ENCODE peak calls at places on chromosome X, in five cellular contexts. One of them, this sample, is unnamed.

GRCh38 chrX:38804481-38805293 is 3.4 kb downstream of the MID1IP1 start:
- DNase-seq in NCI-H1048: no peak
- DNase-seq in activated T-helper 1 cell treated with Interleukin-2 at 50 U/mL for 16 hours: no peak
- DNase-seq in left cardiac atrium: peak; percentile 62
- DNase-seq in SJSA1: peak; percentile 45
- DNase-seq in this sample: peak; percentile 34

GRCh38 chrX:129983575-129984131 is 1.2 kb downstream of the BCORL1 start:
- DNase-seq in NCI-H1048: no peak
- DNase-seq in activated T-helper 1 cell treated with Interleukin-2 at 50 U/mL for 16 hours: no peak
- DNase-seq in left cardiac atrium: peak; percentile 27
- DNase-seq in SJSA1: no peak
- DNase-seq in this sample: peak; percentile 15

GRCh38 chrX:19879742-19880378 is 7.5 kb downstream of the SH3KBP1 start:
- DNase-seq in NCI-H1048: no peak
- DNase-seq in activated T-helper 1 cell treated with Interleukin-2 at 50 U/mL for 16 hours: no peak
- DNase-seq in left cardiac atrium: no peak
- DNase-seq in SJSA1: no peak
- DNase-seq in this sample: no peak

GRCh38 chrX:11908371-11908770 is 150.3 kb downstream of the MSL3 start:
- DNase-seq in NCI-H1048: no peak
- DNase-seq in activated T-helper 1 cell treated with Interleukin-2 at 50 U/mL for 16 hours: no peak
- DNase-seq in left cardiac atrium: no peak
- DNase-seq in SJSA1: no peak
- DNase-seq in this sample: no peak

GRCh38 chrX:6959006-6959405 is 188.5 kb upstream of the STS start:
- DNase-seq in NCI-H1048: no peak
- DNase-seq in activated T-helper 1 cell treated with Interleukin-2 at 50 U/mL for 16 hours: no peak
- DNase-seq in left cardiac atrium: no peak
- DNase-seq in SJSA1: no peak
- DNase-seq in this sample: no peak

GRCh38 chrX:53089224-53089842 is 4.6 kb upstream of the KANTR start:
- DNase-seq in NCI-H1048: peak; percentile 3
- DNase-seq in activated T-helper 1 cell treated with Interleukin-2 at 50 U/mL for 16 hours: no peak
- DNase-seq in left cardiac atrium: peak; percentile 40
- DNase-seq in SJSA1: no peak
- DNase-seq in this sample: peak; percentile 54

GRCh38 chrX:46686003-46686645 is 72.8 kb downstream of the SLC9A7 start:
- DNase-seq in NCI-H1048: no peak
- DNase-seq in activated T-helper 1 cell treated with Interleukin-2 at 50 U/mL for 16 hours: peak; percentile 4
- DNase-seq in left cardiac atrium: no peak
- DNase-seq in SJSA1: peak; percentile 37
- DNase-seq in this sample: peak; percentile 16

GRCh38 chrX:11364835-11365234 is 71.6 kb downstream of the AMELX start:
- DNase-seq in NCI-H1048: no peak
- DNase-seq in activated T-helper 1 cell treated with Interleukin-2 at 50 U/mL for 16 hours: no peak
- DNase-seq in left cardiac atrium: no peak
- DNase-seq in SJSA1: no peak
- DNase-seq in this sample: no peak

GRCh38 chrX:133661962-133662839 is 246.9 kb upstream of the GPC4 start:
- DNase-seq in NCI-H1048: no peak
- DNase-seq in activated T-helper 1 cell treated with Interleukin-2 at 50 U/mL for 16 hours: no peak
- DNase-seq in left cardiac atrium: no peak
- DNase-seq in SJSA1: no peak
- DNase-seq in this sample: no peak

GRCh38 chrX:17082831-17083230 is 136.4 kb downstream of the REPS2 start:
- DNase-seq in NCI-H1048: no peak
- DNase-seq in activated T-helper 1 cell treated with Interleukin-2 at 50 U/mL for 16 hours: no peak
- DNase-seq in left cardiac atrium: no peak
- DNase-seq in SJSA1: no peak
- DNase-seq in this sample: no peak

GRCh38 chrX:67726028-67726427 is 182.2 kb downstream of the AR start:
- DNase-seq in NCI-H1048: no peak
- DNase-seq in activated T-helper 1 cell treated with Interleukin-2 at 50 U/mL for 16 hours: no peak
- DNase-seq in left cardiac atrium: no peak
- DNase-seq in SJSA1: no peak
- DNase-seq in this sample: no peak

GRCh38 chrX:132207996-132208395 is 11.3 kb downstream of the RAP2C start:
- DNase-seq in NCI-H1048: no peak
- DNase-seq in activated T-helper 1 cell treated with Interleukin-2 at 50 U/mL for 16 hours: no peak
- DNase-seq in left cardiac atrium: no peak
- DNase-seq in SJSA1: no peak
- DNase-seq in this sample: no peak

GRCh38 chrX:44903107-44903506 is 30.1 kb downstream of the KDM6A start:
- DNase-seq in NCI-H1048: no peak
- DNase-seq in activated T-helper 1 cell treated with Interleukin-2 at 50 U/mL for 16 hours: no peak
- DNase-seq in left cardiac atrium: no peak
- DNase-seq in SJSA1: no peak
- DNase-seq in this sample: no peak

GRCh38 chrX:143306991-143307965 is 210.0 kb downstream of the SPANXN3 start:
- DNase-seq in NCI-H1048: no peak
- DNase-seq in activated T-helper 1 cell treated with Interleukin-2 at 50 U/mL for 16 hours: no peak
- DNase-seq in left cardiac atrium: no peak
- DNase-seq in SJSA1: no peak
- DNase-seq in this sample: no peak

GRCh38 chrX:130887392-130887791 is 15.6 kb downstream of the ENOX2 start:
- DNase-seq in NCI-H1048: no peak
- DNase-seq in activated T-helper 1 cell treated with Interleukin-2 at 50 U/mL for 16 hours: no peak
- DNase-seq in left cardiac atrium: no peak
- DNase-seq in SJSA1: no peak
- DNase-seq in this sample: no peak

GRCh38 chrX:368811-369562 is 17.7 kb downstream of the PPP2R3B start:
- DNase-seq in NCI-H1048: no peak
- DNase-seq in activated T-helper 1 cell treated with Interleukin-2 at 50 U/mL for 16 hours: no peak
- DNase-seq in left cardiac atrium: no peak
- DNase-seq in SJSA1: no peak
- DNase-seq in this sample: no peak

GRCh38 chrX:54494970-54495813 is 842 bp downstream of the FGD1 start:
- DNase-seq in NCI-H1048: no peak
- DNase-seq in activated T-helper 1 cell treated with Interleukin-2 at 50 U/mL for 16 hours: no peak
- DNase-seq in left cardiac atrium: peak; percentile 34
- DNase-seq in SJSA1: no peak
- DNase-seq in this sample: peak; percentile 19

GRCh38 chrX:11151799-11152591 is 40.9 kb downstream of the HCCS start:
- DNase-seq in NCI-H1048: no peak
- DNase-seq in activated T-helper 1 cell treated with Interleukin-2 at 50 U/mL for 16 hours: no peak
- DNase-seq in left cardiac atrium: no peak
- DNase-seq in SJSA1: no peak
- DNase-seq in this sample: no peak

GRCh38 chrX:53281321-53281822 is at the start of gene IQSEC2:
- DNase-seq in NCI-H1048: no peak
- DNase-seq in activated T-helper 1 cell treated with Interleukin-2 at 50 U/mL for 16 hours: no peak
- DNase-seq in left cardiac atrium: peak; percentile 87
- DNase-seq in SJSA1: peak; percentile 77
- DNase-seq in this sample: peak; percentile 91

GRCh38 chrX:40394302-40394701 is 186.5 kb upstream of the ATP6AP2 start:
- DNase-seq in NCI-H1048: no peak
- DNase-seq in activated T-helper 1 cell treated with Interleukin-2 at 50 U/mL for 16 hours: no peak
- DNase-seq in left cardiac atrium: no peak
- DNase-seq in SJSA1: no peak
- DNase-seq in this sample: no peak

GRCh38 chrX:114626323-114626722 is 42.4 kb downstream of the HTR2C start:
- DNase-seq in NCI-H1048: no peak
- DNase-seq in activated T-helper 1 cell treated with Interleukin-2 at 50 U/mL for 16 hours: no peak
- DNase-seq in left cardiac atrium: no peak
- DNase-seq in SJSA1: no peak
- DNase-seq in this sample: peak; percentile 5

GRCh38 chrX:40420899-40421729 is 159.7 kb upstream of the ATP6AP2 start:
- DNase-seq in NCI-H1048: no peak
- DNase-seq in activated T-helper 1 cell treated with Interleukin-2 at 50 U/mL for 16 hours: no peak
- DNase-seq in left cardiac atrium: peak; percentile 47
- DNase-seq in SJSA1: no peak
- DNase-seq in this sample: peak; percentile 27

GRCh38 chrX:56233682-56234081 is 1.5 kb downstream of the KLF8 start:
- DNase-seq in NCI-H1048: no peak
- DNase-seq in activated T-helper 1 cell treated with Interleukin-2 at 50 U/mL for 16 hours: no peak
- DNase-seq in left cardiac atrium: peak; percentile 65
- DNase-seq in SJSA1: no peak
- DNase-seq in this sample: peak; percentile 65

GRCh38 chrX:64758047-64758446 is 218.2 kb downstream of the ZC4H2 start:
- DNase-seq in NCI-H1048: no peak
- DNase-seq in activated T-helper 1 cell treated with Interleukin-2 at 50 U/mL for 16 hours: no peak
- DNase-seq in left cardiac atrium: no peak
- DNase-seq in SJSA1: no peak
- DNase-seq in this sample: no peak

GRCh38 chrX:103376118-103376978 is at the start of gene BEX3:
- DNase-seq in NCI-H1048: no peak
- DNase-seq in activated T-helper 1 cell treated with Interleukin-2 at 50 U/mL for 16 hours: no peak
- DNase-seq in left cardiac atrium: peak; percentile 66
- DNase-seq in SJSA1: peak; percentile 58
- DNase-seq in this sample: peak; percentile 69

GRCh38 chrX:20500171-20500865 is 233.6 kb upstream of the RPS6KA3 start:
- DNase-seq in NCI-H1048: no peak
- DNase-seq in activated T-helper 1 cell treated with Interleukin-2 at 50 U/mL for 16 hours: no peak
- DNase-seq in left cardiac atrium: no peak
- DNase-seq in SJSA1: no peak
- DNase-seq in this sample: no peak

GRCh38 chrX:1361275-1361674 is 24.7 kb downstream of the IL3RA start:
- DNase-seq in NCI-H1048: no peak
- DNase-seq in activated T-helper 1 cell treated with Interleukin-2 at 50 U/mL for 16 hours: no peak
- DNase-seq in left cardiac atrium: no peak
- DNase-seq in SJSA1: no peak
- DNase-seq in this sample: no peak

GRCh38 chrX:5730561-5730960 is 498.1 kb downstream of the NLGN4X start:
- DNase-seq in NCI-H1048: no peak
- DNase-seq in activated T-helper 1 cell treated with Interleukin-2 at 50 U/mL for 16 hours: no peak
- DNase-seq in left cardiac atrium: no peak
- DNase-seq in SJSA1: no peak
- DNase-seq in this sample: no peak

GRCh38 chrX:114842181-114842580 is 175.2 kb downstream of the IL13RA2 start:
- DNase-seq in NCI-H1048: no peak
- DNase-seq in activated T-helper 1 cell treated with Interleukin-2 at 50 U/mL for 16 hours: no peak
- DNase-seq in left cardiac atrium: no peak
- DNase-seq in SJSA1: no peak
- DNase-seq in this sample: no peak

GRCh38 chrX:20968996-20969395 is 405.2 kb upstream of the CNKSR2 start:
- DNase-seq in NCI-H1048: no peak
- DNase-seq in activated T-helper 1 cell treated with Interleukin-2 at 50 U/mL for 16 hours: no peak
- DNase-seq in left cardiac atrium: no peak
- DNase-seq in SJSA1: no peak
- DNase-seq in this sample: no peak